ENCODE peak calls at places on chromosomes 4 and X, in eight cellular contexts. D is breast epithelium, C is heart right ventricle, Z is Peyer's patch, U is uterus, F is ovary, V is endothelial cell of umbilical vein, R is HCT116. P is an unnamed sample.

GRCh38 chr4:55038176-55038890 is 87.1 kb downstream of the KDR start:
- DNase-seq in D (no peak), C (peak; percentile 18), Z (no peak), U (peak; percentile 54), F (no peak), V (peak; percentile 62), R (no peak), P (no peak)

GRCh38 chr4:38313999-38314561 is 349.9 kb upstream of the KLF3 start:
- DNase-seq in D (no peak), C (no peak), Z (peak; percentile 89), U (no peak), F (no peak), V (no peak), R (no peak), P (no peak)

GRCh38 chrX:148426467-148426866 is 74.0 kb upstream of the AFF2 start:
- DNase-seq in D (no peak), C (no peak), Z (no peak), U (no peak), F (no peak), V (no peak), R (no peak), P (no peak)

GRCh38 chrX:140697618-140698017 is 11.9 kb upstream of the LINC00632 start:
- DNase-seq in D (no peak), C (no peak), Z (no peak), U (no peak), F (no peak), V (no peak), R (no peak), P (no peak)

GRCh38 chr4:123819362-123820035 is 422.9 kb downstream of the SPRY1 start:
- DNase-seq in D (no peak), C (no peak), Z (no peak), U (no peak), F (no peak), V (no peak), R (no peak), P (no peak)

GRCh38 chr4:168384437-168385141 is 66.0 kb upstream of the DDX60 start:
- DNase-seq in D (no peak), C (no peak), Z (peak; percentile 70), U (no peak), F (no peak), V (peak; percentile 96), R (no peak), P (no peak)

GRCh38 chrX:110359273-110359672 is 625 bp downstream of the RTL9 start:
- DNase-seq in D (no peak), C (no peak), Z (no peak), U (no peak), F (no peak), V (no peak), R (no peak), P (no peak)

GRCh38 chr4:39998659-39999345 is 21.1 kb upstream of the PDS5A start:
- DNase-seq in D (no peak), C (no peak), Z (no peak), U (no peak), F (no peak), V (no peak), R (no peak), P (no peak)

GRCh38 chrX:152821145-152821765 is 9.3 kb downstream of the CETN2 start:
- DNase-seq in D (no peak), C (no peak), Z (peak; percentile 64), U (no peak), F (no peak), V (peak; percentile 31), R (peak; percentile 18), P (no peak)

GRCh38 chr4:110666030-110666429 is 43.2 kb upstream of the PITX2 start:
- DNase-seq in D (no peak), C (no peak), Z (no peak), U (no peak), F (no peak), V (no peak), R (no peak), P (no peak)

GRCh38 chrX:856901-857300 is 226.3 kb downstream of the SHOX start:
- DNase-seq in D (no peak), C (no peak), Z (no peak), U (no peak), F (no peak), V (no peak), R (no peak), P (no peak)

GRCh38 chrX:144388738-144389137 is 504.9 kb downstream of the UBE2NL start:
- DNase-seq in D (no peak), C (no peak), Z (no peak), U (no peak), F (no peak), V (no peak), R (no peak), P (no peak)

GRCh38 chr4:153099391-153100140 is 104.7 kb upstream of the TRIM2 start:
- DNase-seq in D (no peak), C (no peak), Z (no peak), U (no peak), F (no peak), V (no peak), R (no peak), P (no peak)

GRCh38 chrX:14051416-14051815 is 21.7 kb upstream of the GEMIN8 start:
- DNase-seq in D (no peak), C (no peak), Z (no peak), U (no peak), F (no peak), V (no peak), R (no peak), P (no peak)

GRCh38 chrX:56800801-56801200 is 71.8 kb downstream of the NBDY start:
- DNase-seq in D (no peak), C (no peak), Z (peak; percentile 66), U (no peak), F (no peak), V (no peak), R (no peak), P (no peak)

GRCh38 chr4:8278009-8278395 is 8.4 kb downstream of the HTRA3 start:
- DNase-seq in D (no peak), C (peak; percentile 18), Z (no peak), U (no peak), F (no peak), V (no peak), R (no peak), P (no peak)

GRCh38 chr4:7938513-7939376 is 916 bp downstream of the AFAP1 start:
- DNase-seq in D (peak; percentile 52), C (peak; percentile 57), Z (no peak), U (peak; percentile 39), F (peak; percentile 55), V (peak; percentile 57), R (no peak), P (peak; percentile 56)

GRCh38 chr4:1939664-1940509 is 68.7 kb downstream of the NSD2 start:
- DNase-seq in D (no peak), C (no peak), Z (no peak), U (no peak), F (no peak), V (peak; percentile 83), R (peak; percentile 53), P (no peak)

GRCh38 chrX:126165721-126166401 is at the start of gene DCAF12L2:
- DNase-seq in D (no peak), C (no peak), Z (no peak), U (peak; percentile 20), F (peak; percentile 27), V (no peak), R (no peak), P (peak; percentile 14)

GRCh38 chrX:340121-340520 is 21.5 kb upstream of the GTPBP6 start:
- DNase-seq in D (no peak), C (no peak), Z (no peak), U (no peak), F (no peak), V (no peak), R (no peak), P (peak; percentile 40)

GRCh38 chr4:133102612-133103409 is 46.3 kb upstream of the PCDH10 start:
- DNase-seq in D (no peak), C (no peak), Z (no peak), U (no peak), F (no peak), V (no peak), R (no peak), P (no peak)

DNA sequence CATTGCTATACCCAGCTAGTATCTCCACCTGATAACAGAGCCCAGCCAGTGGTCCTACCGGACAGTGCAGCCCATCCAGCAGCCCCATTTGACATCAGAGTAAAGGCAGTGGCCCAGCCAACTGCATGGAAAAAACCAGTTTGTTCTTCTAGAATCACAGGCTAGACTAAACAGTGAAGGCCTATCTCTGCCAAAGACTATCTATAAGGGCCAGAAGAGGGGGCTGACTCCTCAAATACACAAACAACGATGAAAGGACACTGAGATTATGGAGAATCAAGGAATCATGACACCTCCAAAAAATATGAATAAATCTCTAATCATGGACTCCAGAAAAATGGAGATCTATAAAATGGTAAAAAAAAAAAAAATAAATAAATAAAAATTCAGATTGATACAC is 546.4 kb upstream of the HTR2C start:
- DNase-seq in D (no peak), C (no peak), Z (no peak), U (no peak), F (no peak), V (no peak), R (no peak), P (no peak)
- H3K27ac ChIP-seq in D (no peak overlapping the region), C (no peak overlapping the region), Z (no peak overlapping the region), U (no peak overlapping the region), F (no peak overlapping the region), V (no peak overlapping the region), R (no peak overlapping the region), P (no peak overlapping the region)

DNA sequence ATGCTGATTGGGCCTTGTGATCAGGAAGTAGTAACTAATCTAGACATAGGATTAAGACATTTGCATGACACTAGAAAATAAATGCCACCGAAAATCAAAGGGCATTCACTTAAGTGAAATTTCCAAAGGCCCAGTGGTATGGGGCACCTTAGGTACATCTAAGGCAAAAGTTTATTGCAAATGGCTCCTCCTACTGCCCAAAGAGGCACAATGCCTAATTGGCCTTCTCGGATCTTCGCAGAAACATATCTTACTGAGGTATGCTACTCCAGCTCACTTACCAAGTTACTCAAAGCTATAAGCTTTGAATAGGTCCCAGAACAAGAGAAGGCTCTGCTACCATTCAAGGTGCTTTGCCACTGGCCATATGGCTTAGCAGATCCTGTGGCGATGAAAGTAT is 174.8 kb upstream of the CXCL13 start:
- DNase-seq in D (no peak), C (no peak), Z (no peak), U (no peak), F (no peak), V (no peak), R (no peak), P (no peak)
- TF ChIP-seq CTCF in D (no peak), C (no peak), Z (no peak), U (no peak), F (no peak), V (no peak), R (peak; percentile 40), P (no peak)

GRCh38 chr4:186684889-186685309 is 38.8 kb downstream of the FAT1 start:
- DNase-seq in D (no peak), C (no peak), Z (no peak), U (no peak), F (no peak), V (no peak), R (no peak), P (no peak)
- H3K4me1 ChIP-seq in D (peaks cover 11% of the 10 kb centered on the region), C (peaks cover 14% of the 10 kb centered on the region), Z (no peaks in the 10 kb centered on the region), U (no peaks in the 10 kb centered on the region), F (no peaks in the 10 kb centered on the region), V (no peaks in the 10 kb centered on the region), R (peaks cover 69% of the 10 kb centered on the region), P (peaks cover 16% of the 10 kb centered on the region)

DNA sequence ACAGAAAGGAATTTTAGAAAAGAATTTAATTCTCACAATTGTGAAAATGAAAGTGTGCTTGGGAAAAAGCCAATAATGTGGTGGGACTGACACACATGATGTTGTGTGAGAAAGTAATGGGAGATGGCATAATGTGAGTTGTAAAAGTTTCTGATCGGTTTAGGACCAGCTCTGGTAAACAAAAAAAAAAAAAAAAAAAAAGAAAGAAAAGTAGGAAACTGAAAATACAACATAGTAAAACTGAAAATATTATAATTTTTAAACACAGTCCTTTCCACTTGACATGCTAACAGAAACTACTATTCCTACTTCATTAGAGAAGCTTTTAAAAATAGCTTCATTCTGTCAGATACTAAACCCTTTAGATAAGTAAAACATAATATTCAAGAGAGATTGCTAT is 28.2 kb downstream of the RAP1GDS1 start:
- DNase-seq in D (no peak), C (no peak), Z (no peak), U (no peak), F (no peak), V (no peak), R (no peak), P (no peak)
- H3K27ac ChIP-seq in D (no peak overlapping the region), C (no peak overlapping the region), Z (no peak overlapping the region), U (no peak overlapping the region), F (no peak overlapping the region), V (no peak overlapping the region), R (no peak overlapping the region), P (no peak overlapping the region)

P was measured in lower lobe of right lung.